ENCODE peak calls at places on chromosome 12, in seven cellular contexts. E is HepG2, Y is H1, H is GM12892, D is SK-N-SH, U is GM12878, L is K562. F is an unnamed sample.

GRCh38 chr12:42819801-42820200 is 230.3 kb upstream of the PRICKLE1 start:
- DNase-seq in H (no peak), Y (no peak), E (no peak), L (no peak), U (no peak), D (no peak), F (no peak)

GRCh38 chr12:4276524-4277204 is 3.1 kb downstream of the CCND2 start:
- DNase-seq in E (peak), H (peak), U (peak), Y (peak), L (peak), D (peak), F (peak)

GRCh38 chr12:9120487-9121184 is 4.9 kb upstream of the A2M start:
- DNase-seq in E (no peak), H (no peak), U (no peak), D (no peak), Y (no peak), L (no peak), F (no peak)

GRCh38 chr12:114684098-114684869 is at the start of gene TBX3:
- DNase-seq in E (peak), H (no peak), D (peak), Y (peak), U (no peak), L (peak), F (no peak)

GRCh38 chr12:34400423-34400881 is 378.2 kb downstream of the ALG10 start:
- DNase-seq in D (peak), Y (peak), L (peak), H (no peak), U (no peak), E (no peak), F (no peak)

GRCh38 chr12:124590447-124590846 is 23.0 kb upstream of the NCOR2 start:
- DNase-seq in U (no peak), H (no peak), D (no peak), E (no peak), L (no peak), Y (no peak), F (no peak)

GRCh38 chr12:25957898-25958253 is 606 bp upstream of the RASSF8 start:
- DNase-seq in E (no peak), Y (no peak), L (no peak), D (no peak), U (no peak), H (no peak), F (no peak)

GRCh38 chr12:3305904-3306619 is 184.9 kb upstream of the PRMT8 start:
- DNase-seq in U (no peak), D (no peak), L (no peak), Y (no peak), E (no peak), H (no peak), F (no peak)

GRCh38 chr12:108568653-108569154 is 6.3 kb downstream of the ISCU start:
- DNase-seq in U (peak), D (no peak), L (no peak), H (no peak), Y (peak), E (no peak), F (no peak)

GRCh38 chr12:104180389-104180788 is 35.2 kb upstream of the TXNRD1 start:
- DNase-seq in E (no peak), H (no peak), U (no peak), L (no peak), D (no peak), Y (no peak), F (no peak)

GRCh38 chr12:47573146-47573659 is 132.6 kb downstream of the RPAP3 start:
- DNase-seq in Y (no peak), E (no peak), U (no peak), D (no peak), L (no peak), H (no peak), F (no peak)

GRCh38 chr12:57370696-57371095 is 60.1 kb downstream of the R3HDM2 start:
- DNase-seq in D (no peak), E (no peak), L (no peak), Y (no peak), H (no peak), U (no peak), F (no peak)

GRCh38 chr12:13734753-13735152 is 246.6 kb downstream of the GRIN2B start:
- DNase-seq in L (no peak), Y (no peak), H (no peak), D (no peak), U (no peak), E (no peak), F (no peak)

GRCh38 chr12:177980-178714 is 35.8 kb downstream of the SLC6A12 start:
- DNase-seq in E (no peak), H (no peak), Y (no peak), U (no peak), L (no peak), D (no peak), F (no peak)

GRCh38 chr12:132477009-132477702 is 12.8 kb upstream of the FBRSL1 start:
- DNase-seq in U (no peak), L (no peak), H (no peak), E (no peak), Y (no peak), D (no peak), F (no peak)

GRCh38 chr12:101962486-101962885 is 85.1 kb downstream of the DRAM1 start:
- DNase-seq in H (no peak), Y (no peak), L (no peak), E (no peak), U (no peak), D (no peak), F (no peak)

GRCh38 chr12:105382771-105383632 is 52.5 kb downstream of the C12orf75 start:
- DNase-seq in E (peak), L (peak), H (peak), D (peak), U (peak), Y (peak), F (peak)

GRCh38 chr12:66132408-66132807 is 1.9 kb upstream of the LLPH start:
- DNase-seq in U (no peak), H (no peak), D (no peak), Y (no peak), E (peak), L (no peak), F (no peak)

GRCh38 chr12:777550-778047 is 25.2 kb downstream of the WNK1 start:
- DNase-seq in Y (no peak), D (no peak), L (no peak), U (no peak), E (no peak), H (no peak), F (no peak)

GRCh38 chr12:58288191-58288590 is 346.8 kb downstream of the ATP23 start:
- DNase-seq in Y (no peak), L (no peak), U (no peak), D (peak), H (no peak), E (no peak), F (no peak)

GRCh38 chr12:89348894-89349669 is 3.2 kb downstream of the DUSP6 start:
- DNase-seq in D (no peak), H (no peak), U (no peak), Y (no peak), L (no peak), E (no peak), F (no peak)

GRCh38 chr12:40827923-40828592 is 135.8 kb downstream of the CNTN1 start:
- DNase-seq in Y (no peak), U (no peak), H (no peak), E (no peak), L (no peak), D (no peak), F (no peak)

GRCh38 chr12:99092100-99092851 is 447.2 kb downstream of the APAF1 start:
- DNase-seq in E (no peak), Y (no peak), D (no peak), U (no peak), H (no peak), L (no peak), F (no peak)

GRCh38 chr12:43107401-43107800 is 444.6 kb downstream of the ADAMTS20 start:
- DNase-seq in L (no peak), U (no peak), E (no peak), Y (no peak), H (no peak), D (no peak), F (no peak)

GRCh38 chr12:53427905-53428594 is 4.4 kb downstream of the AMHR2 start:
- DNase-seq in D (no peak), L (no peak), Y (no peak), H (no peak), E (no peak), U (no peak), F (no peak)

GRCh38 chr12:2295941-2296461 is 243.2 kb downstream of the CACNA1C start:
- DNase-seq in L (no peak), H (no peak), E (no peak), U (no peak), Y (no peak), D (no peak), F (no peak)

GRCh38 chr12:81492131-81492720 is 266.9 kb downstream of the PPFIA2 start:
- DNase-seq in L (no peak), E (no peak), Y (no peak), D (no peak), H (no peak), U (no peak), F (no peak)

GRCh38 chr12:52495385-52495784 is 2.3 kb upstream of the KRT6A start:
- DNase-seq in Y (peak), H (no peak), D (no peak), E (no peak), L (no peak), U (no peak), F (no peak)

GRCh38 chr12:109697877-109698468 is 15.7 kb upstream of the FAM222A start:
- DNase-seq in H (no peak), U (no peak), E (no peak), L (peak), Y (no peak), D (no peak), F (no peak)

GRCh38 chr12:50188280-50188781 is 21.2 kb upstream of the CERS5 start:
- DNase-seq in H (no peak), U (no peak), D (no peak), L (no peak), Y (no peak), E (peak), F (no peak)

GRCh38 chr12:123954647-123955350 is 17.8 kb downstream of the CCDC92 start:
- DNase-seq in H (no peak), Y (no peak), D (no peak), L (no peak), U (no peak), E (no peak), F (no peak)

GRCh38 chr12:104730761-104731160 is 227.3 kb downstream of the SLC41A2 start:
- DNase-seq in Y (no peak), D (no peak), L (no peak), U (no peak), E (no peak), H (no peak), F (no peak)

GRCh38 chr12:69064734-69065413 is 131.9 kb upstream of the CPM start:
- DNase-seq in E (no peak), Y (no peak), U (no peak), D (no peak), H (no peak), L (no peak), F (no peak)

GRCh38 chr12:2163172-2163927 is 110.6 kb downstream of the CACNA1C start:
- DNase-seq in H (no peak), D (no peak), U (no peak), E (peak), Y (no peak), L (no peak), F (no peak)

GRCh38 chr12:46659844-46660243 is 166.0 kb downstream of the SLC38A4 start:
- DNase-seq in H (no peak), D (no peak), U (no peak), Y (no peak), E (no peak), L (no peak), F (no peak)

GRCh38 chr12:92553389-92553788 is 149.4 kb upstream of the PLEKHG7 start:
- DNase-seq in H (no peak), E (no peak), L (no peak), U (no peak), D (no peak), Y (no peak), F (no peak)

GRCh38 chr12:13573698-13574321 is 377.3 kb downstream of the EMP1 start:
- DNase-seq in Y (no peak), H (no peak), U (no peak), D (no peak), E (no peak), L (no peak), F (no peak)

GRCh38 chr12:51295651-51296050 is 25.4 kb upstream of the SMAGP start:
- DNase-seq in H (no peak), L (no peak), E (no peak), Y (no peak), U (no peak), D (no peak), F (no peak)

DNA sequence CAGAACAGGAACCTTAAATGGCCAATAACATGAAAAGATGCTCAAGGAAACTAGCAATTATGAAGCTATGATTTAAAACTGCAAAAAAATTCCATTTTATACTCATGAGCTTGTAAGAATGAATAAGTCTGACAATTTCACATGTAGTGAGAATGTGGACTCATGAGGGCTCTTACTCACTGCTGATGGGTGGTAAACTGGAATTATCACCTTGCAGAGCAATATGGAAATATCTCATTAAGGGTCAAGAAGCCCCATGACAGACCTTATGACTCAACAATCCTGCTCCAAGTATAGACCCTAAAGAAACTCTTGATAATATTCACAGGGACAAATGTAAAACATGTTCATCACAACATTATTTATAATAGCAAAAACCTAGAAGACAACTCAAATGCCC is 23.5 kb upstream of the SMAGP start:
- DNase-seq in Y (no peak), U (no peak), L (no peak), E (no peak), D (no peak), H (no peak), F (no peak)
- TF ChIP-seq TAF1 in Y (no peak), U (no peak), L (no peak), E (no peak), D (no peak), H (no peak), F (no peak)

GRCh38 chr12:18145924-18146323 is 55.9 kb upstream of the RERGL start:
- DNase-seq in D (no peak), U (no peak), H (no peak), E (no peak), L (no peak), Y (no peak), F (no peak)

GRCh38 chr12:18148961-18149360 is 59.0 kb upstream of the RERGL start:
- DNase-seq in U (no peak), D (no peak), L (no peak), E (no peak), H (no peak), Y (no peak), F (no peak)

GRCh38 chr12:18151036-18151435 is 61.0 kb upstream of the RERGL start:
- DNase-seq in H (no peak), L (no peak), U (no peak), D (no peak), Y (no peak), E (no peak), F (no peak)

GRCh38 chr12:18141583-18141982 is 51.6 kb upstream of the RERGL start:
- DNase-seq in D (no peak), Y (no peak), U (no peak), E (no peak), H (no peak), L (no peak), F (no peak)

DNA sequence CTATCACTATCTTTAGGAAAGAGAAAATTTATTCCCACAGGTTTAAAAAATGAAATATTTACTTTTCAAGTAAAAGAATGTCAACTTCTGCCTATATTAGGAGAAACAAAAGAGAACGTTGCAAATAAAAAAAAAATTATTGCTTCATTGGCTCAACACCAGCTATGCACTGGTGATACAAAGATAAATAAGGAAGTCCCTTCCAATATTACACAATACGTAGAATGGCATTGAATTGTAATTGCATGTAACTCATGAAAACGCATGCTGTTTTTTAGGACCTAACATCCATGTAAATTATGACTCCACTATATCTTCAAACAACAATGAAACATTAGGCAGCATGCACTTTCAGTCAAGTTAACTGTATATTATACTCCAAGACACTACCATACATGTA is 56.4 kb upstream of the RERGL start:
- DNase-seq in L (no peak), D (no peak), E (no peak), H (no peak), U (no peak), Y (no peak), F (no peak)
- TF ChIP-seq TAF1 in L (no peak), D (no peak), E (no peak), H (no peak), U (no peak), Y (no peak), F (no peak)

DNA sequence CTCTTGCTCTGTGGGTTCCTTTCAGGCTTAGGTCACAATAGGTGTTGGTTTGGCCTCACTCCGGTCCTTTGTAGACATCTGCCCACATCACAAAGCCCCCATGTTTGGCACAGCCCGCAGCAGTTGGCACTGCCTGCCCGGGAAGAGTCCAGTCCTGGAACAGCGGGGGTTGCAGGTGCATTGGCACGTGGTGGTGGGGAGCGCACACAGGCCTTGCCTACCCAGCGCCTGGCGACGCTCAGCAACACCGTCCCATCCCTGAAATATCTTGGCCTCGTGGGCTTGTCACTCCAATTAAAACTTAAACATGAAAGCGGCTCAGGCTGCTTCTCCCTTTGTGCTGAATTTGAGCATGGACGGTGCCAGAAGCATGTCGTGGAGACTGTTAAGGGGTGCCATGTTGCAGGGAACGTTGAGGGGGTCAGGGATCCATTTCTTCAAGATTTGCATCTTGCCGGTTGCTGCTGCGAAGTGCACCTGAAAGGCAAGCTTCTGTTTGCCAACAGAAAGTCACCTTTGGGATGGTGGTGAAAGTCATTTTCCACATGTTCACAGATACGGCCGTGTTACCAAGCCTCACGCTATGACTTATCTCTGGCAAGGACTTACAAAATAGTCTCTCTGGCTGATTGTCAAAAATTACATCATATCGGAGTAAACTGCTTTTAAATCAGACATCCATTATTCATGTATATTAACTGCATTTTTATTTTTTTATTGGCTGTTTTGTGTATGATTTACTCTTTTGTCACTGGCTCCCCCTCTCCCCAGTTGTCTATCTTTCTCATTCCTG is 91.5 kb downstream of the FBXW8 start:
- DNase-seq in H (no peak), L (no peak), Y (no peak), D (no peak), U (no peak), E (no peak), F (no peak)
- TF ChIP-seq TAF1 in H (no peak), L (no peak), Y (no peak), D (no peak), U (no peak), E (no peak), F (no peak)

DNA sequence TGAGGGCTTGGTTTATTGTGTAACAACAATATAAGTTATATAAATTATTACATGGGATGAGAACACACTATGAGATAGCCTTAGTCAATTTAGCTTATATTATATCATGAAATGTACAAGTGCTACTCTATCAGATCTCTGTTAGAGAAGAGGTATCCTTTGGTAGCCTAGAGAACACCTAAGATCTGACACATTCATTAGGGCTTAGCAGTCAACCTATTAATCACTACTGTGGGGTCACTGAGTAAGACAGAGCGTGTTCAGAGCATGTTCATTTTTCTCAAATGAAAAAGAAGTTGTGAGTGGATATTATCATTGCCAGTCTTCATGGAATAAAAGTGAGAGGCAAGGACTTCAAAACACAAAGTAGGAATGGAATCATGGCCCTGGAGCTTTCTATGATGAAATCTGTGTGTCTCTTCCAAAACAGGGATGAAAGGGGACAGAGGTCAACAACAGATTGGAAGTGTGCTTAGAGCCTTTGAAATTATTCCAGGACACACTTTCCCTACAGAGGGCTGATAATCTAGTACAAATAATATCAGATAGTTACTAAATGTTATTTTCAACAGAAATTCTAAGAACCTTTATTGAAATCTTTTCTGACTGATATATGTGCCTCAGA is 114.3 kb downstream of the SLC16A7 start:
- DNase-seq in D (no peak), U (no peak), L (no peak), Y (no peak), H (no peak), E (no peak), F (no peak)
- TF ChIP-seq TAF1 in D (no peak), U (no peak), L (no peak), Y (no peak), H (no peak), E (no peak), F (no peak)

GRCh38 chr12:90909069-90909676 is 45.8 kb downstream of the CCER1 start:
- DNase-seq in Y (peak), D (peak), E (peak), U (no peak), L (no peak), H (no peak), F (peak)
- TF ChIP-seq TAF1 in Y (no peak), D (no peak), E (no peak), U (no peak), L (no peak), H (no peak), F (no peak)

GRCh38 chr12:76193961-76194360 is 109.5 kb upstream of the NAP1L1 start:
- DNase-seq in L (no peak), E (no peak), U (no peak), H (no peak), D (no peak), Y (no peak), F (no peak)

GRCh38 chr12:76194724-76195123 is 110.2 kb upstream of the NAP1L1 start:
- DNase-seq in L (no peak), E (no peak), D (no peak), U (no peak), H (no peak), Y (no peak), F (no peak)

GRCh38 chr12:76197283-76197682 is 112.8 kb upstream of the NAP1L1 start:
- DNase-seq in E (no peak), D (no peak), L (no peak), U (no peak), Y (no peak), H (no peak), F (no peak)

GRCh38 chr12:76198839-76199238 is 114.4 kb upstream of the NAP1L1 start:
- DNase-seq in Y (no peak), D (no peak), U (no peak), L (no peak), E (no peak), H (no peak), F (no peak)

DNA sequence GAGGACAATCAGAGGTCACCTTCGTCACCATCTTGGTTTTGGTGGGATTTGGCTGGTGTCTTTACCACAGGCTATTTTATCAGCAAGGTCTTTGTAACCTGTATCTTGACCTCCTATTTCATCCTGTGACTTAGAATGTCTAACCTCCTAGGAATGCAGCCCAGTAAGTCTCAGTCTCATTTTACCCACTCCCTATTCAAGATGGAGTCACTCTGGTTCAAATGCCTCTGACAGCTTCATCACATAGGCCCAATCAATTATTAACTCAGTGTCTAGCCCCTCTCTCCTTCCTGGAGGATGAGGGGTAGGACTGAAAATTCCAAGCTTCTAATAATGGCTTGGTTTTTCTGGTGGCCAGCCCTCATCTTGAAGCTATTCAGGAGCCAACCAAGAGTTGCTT is 111.4 kb upstream of the NAP1L1 start:
- DNase-seq in Y (no peak), L (no peak), U (no peak), E (no peak), D (no peak), H (no peak), F (no peak)
- TF ChIP-seq TAF1 in Y (no peak), L (no peak), U (no peak), E (no peak), D (no peak), H (no peak), F (no peak)

F was measured in GM12891.